ENCODE peak calls at places on chromosomes 13 and 19, in eight cellular contexts. V is stimulated activated CD8-positive, alpha-beta memory T cell treated with anti-CD3 and anti-CD28 coated beads, Interleukin-7, amount 100 ng/mL, for 1 hour; B is GM04504; H is keratinocyte; Z is RPMI8226; L is T-helper 9 cell; F is chondrocyte; J is CD8-positive, alpha-beta T cell. I is an unnamed sample.

GRCh38 chr19:42474743-42475142 is 32.0 kb upstream of the CXCL17 start:
- DNase-seq in V (no peak), B (no peak), Z (no peak), F (no peak), H (no peak), J (no peak), L (no peak), I (no peak)

GRCh38 chr13:99085139-99085845 is 107.4 kb upstream of the DOCK9 start:
- DNase-seq in J (peak; percentile 53), L (peak; percentile 30), F (no peak), Z (no peak), H (no peak), V (no peak), B (no peak), I (no peak)

GRCh38 chr13:110535526-110535925 is 26.0 kb downstream of the RAB20 start:
- DNase-seq in Z (no peak), J (no peak), F (peak; percentile 37), B (no peak), H (no peak), V (no peak), L (no peak), I (no peak)

GRCh38 chr19:378706-379105 is 30.2 kb downstream of the C2CD4C start:
- DNase-seq in L (no peak), Z (no peak), H (no peak), J (no peak), F (peak; percentile 67), B (no peak), V (no peak), I (no peak)

GRCh38 chr13:64767054-64767453 is 2463.1 kb downstream of the PCDH9 start:
- DNase-seq in H (no peak), V (no peak), F (no peak), B (no peak), J (no peak), Z (no peak), L (no peak), I (no peak)

GRCh38 chr13:113906566-113906965 is 42.7 kb upstream of the GAS6 start:
- DNase-seq in H (no peak), F (no peak), V (no peak), B (no peak), Z (peak; percentile 63), L (no peak), J (no peak), I (peak; percentile 30)

GRCh38 chr13:40539954-40540706 is 126.3 kb downstream of the FOXO1 start:
- DNase-seq in F (no peak), H (peak; percentile 11), V (no peak), B (peak; percentile 34), Z (no peak), L (no peak), J (no peak), I (peak; percentile 84)

GRCh38 chr13:114099191-114099590 is 33.2 kb downstream of the RASA3 start:
- DNase-seq in L (no peak), Z (no peak), B (peak; percentile 90), F (peak; percentile 91), J (no peak), H (no peak), V (no peak), I (peak; percentile 71)

GRCh38 chr19:42313096-42313839 is at the start of gene TMEM145:
- DNase-seq in F (no peak), B (no peak), H (no peak), L (no peak), J (no peak), V (no peak), Z (peak; percentile 65), I (peak; percentile 68)

GRCh38 chr19:55484571-55485438 is at the start of gene NAT14:
- DNase-seq in F (no peak), H (no peak), J (peak; percentile 77), Z (peak; percentile 66), V (peak; percentile 40), B (no peak), L (peak; percentile 59), I (peak; percentile 81)

GRCh38 chr13:106263801-106264200 is 271.7 kb downstream of the EFNB2 start:
- DNase-seq in L (no peak), V (no peak), J (no peak), Z (no peak), F (no peak), B (no peak), H (no peak), I (no peak)

GRCh38 chr13:97539651-97540230 is 105.8 kb downstream of the RAP2A start:
- DNase-seq in V (no peak), F (no peak), H (no peak), B (no peak), J (no peak), L (no peak), Z (no peak), I (no peak)

GRCh38 chr13:109784590-109785140 is 1.7 kb downstream of the IRS2 start:
- DNase-seq in H (no peak), F (no peak), J (peak; percentile 81), V (peak; percentile 42), B (no peak), L (peak; percentile 65), Z (no peak), I (peak; percentile 79)

GRCh38 chr13:23794267-23795161 is 94.7 kb downstream of the MIPEP start:
- DNase-seq in F (no peak), V (no peak), Z (no peak), L (no peak), B (peak; percentile 34), H (no peak), J (no peak), I (peak; percentile 5)

GRCh38 chr19:52809801-52810200 is 11.6 kb downstream of the ZNF28 start:
- DNase-seq in L (no peak), J (no peak), H (no peak), F (no peak), B (no peak), Z (no peak), V (no peak), I (no peak)

GRCh38 chr19:49976496-49976895 is 15.5 kb upstream of the SIGLEC11 start:
- DNase-seq in B (no peak), Z (no peak), L (no peak), V (no peak), J (no peak), F (no peak), H (no peak), I (no peak)

GRCh38 chr19:15944401-15944800 is 4.4 kb upstream of the OR10H4 start:
- DNase-seq in F (no peak), J (no peak), B (no peak), H (no peak), V (no peak), L (no peak), Z (no peak), I (no peak)

GRCh38 chr13:112690242-112690943 is 555 bp downstream of the ATP11A start:
- DNase-seq in B (peak; percentile 12), F (no peak), L (peak; percentile 4), H (no peak), J (peak; percentile 53), Z (peak; percentile 45), V (no peak), I (no peak)

GRCh38 chr19:47374876-47375693 is 26.0 kb downstream of the DHX34 start:
- DNase-seq in H (no peak), B (no peak), J (no peak), F (no peak), L (no peak), Z (no peak), V (no peak), I (no peak)

GRCh38 chr13:29859971-29860370 is 9.6 kb upstream of the UBL3 start:
- DNase-seq in F (no peak), V (no peak), L (no peak), Z (no peak), J (no peak), H (no peak), B (peak; percentile 63), I (peak; percentile 23)

GRCh38 chr19:45352914-45353796 is 12.6 kb downstream of the KLC3 start:
- DNase-seq in J (no peak), B (no peak), Z (no peak), V (no peak), H (no peak), F (peak; percentile 81), L (no peak), I (no peak)

GRCh38 chr13:72960114-72960513 is 98.7 kb upstream of the KLF5 start:
- DNase-seq in B (no peak), H (no peak), Z (no peak), V (no peak), L (no peak), F (no peak), J (no peak), I (no peak)

GRCh38 chr19:38362076-38362945 is 12.1 kb upstream of the PSMD8 start:
- DNase-seq in Z (peak; percentile 75), F (no peak), B (no peak), L (peak; percentile 57), V (peak; percentile 37), J (peak; percentile 70), H (peak; percentile 28), I (peak; percentile 89)

GRCh38 chr13:19088416-19088815 is 93.2 kb downstream of the TUBA3C start:
- DNase-seq in Z (no peak), B (no peak), J (no peak), L (no peak), H (no peak), V (no peak), F (no peak), I (no peak)

GRCh38 chr19:20279516-20279915 is 112.5 kb downstream of the ZNF486 start:
- DNase-seq in B (no peak), V (no peak), F (no peak), H (no peak), Z (no peak), J (no peak), L (no peak), I (no peak)

GRCh38 chr19:11404588-11405258 is 14.4 kb downstream of the RGL3 start:
- DNase-seq in H (no peak), L (no peak), V (no peak), Z (no peak), B (no peak), J (no peak), F (no peak), I (no peak)

GRCh38 chr19:36257512-36257876 is 42.6 kb downstream of the ZNF146 start:
- DNase-seq in F (no peak), H (no peak), B (no peak), V (no peak), L (no peak), Z (no peak), J (no peak), I (peak; percentile 35)

GRCh38 chr19:41426116-41426841 is 895 bp downstream of the B3GNT8 start:
- DNase-seq in V (no peak), L (no peak), H (no peak), Z (no peak), J (no peak), B (no peak), F (no peak), I (no peak)

GRCh38 chr19:39514840-39515550 is at the start of gene SELENOV:
- DNase-seq in L (no peak), Z (peak; percentile 10), J (peak; percentile 55), H (no peak), V (no peak), B (no peak), F (peak; percentile 54), I (peak; percentile 61)

GRCh38 chr13:96672016-96672415 is 322.3 kb downstream of the OXGR1 start:
- DNase-seq in H (no peak), V (no peak), L (no peak), F (no peak), B (no peak), J (no peak), Z (no peak), I (no peak)

GRCh38 chr13:44141725-44142539 is 231.7 kb upstream of the SERP2 start:
- DNase-seq in F (peak; percentile 99), L (peak; percentile 91), Z (peak; percentile 93), J (peak; percentile 98), H (peak; percentile 71), B (peak; percentile 80), V (peak; percentile 88), I (peak; percentile 93)

GRCh38 chr19:19561946-19562664 is 24.0 kb downstream of the CILP2 start:
- DNase-seq in J (no peak), B (no peak), V (no peak), F (no peak), H (no peak), Z (no peak), L (no peak), I (no peak)

GRCh38 chr13:32530841-32531253 is 7.7 kb downstream of the N4BP2L2 start:
- DNase-seq in L (no peak), J (no peak), H (no peak), Z (peak; percentile 55), B (peak; percentile 32), F (no peak), V (no peak), I (peak; percentile 2)

GRCh38 chr13:106234656-106235055 is 300.8 kb downstream of the EFNB2 start:
- DNase-seq in L (no peak), F (no peak), J (no peak), V (no peak), H (no peak), B (no peak), Z (no peak), I (no peak)